ENCODE peak calls at places on chromosome 18, in five cellular contexts. W, A, K, R and U are unnamed samples.

GRCh38 chr18:55795101-55795669 is 207.2 kb upstream of the TCF4 start:
- DNase-seq in W (no peak), A (no peak), K (no peak), R (no peak), U (no peak)

GRCh38 chr18:79422022-79422782 is 26.5 kb downstream of the NFATC1 start:
- DNase-seq in W (no peak), A (peak), K (no peak), R (no peak), U (no peak)

GRCh38 chr18:22556271-22556990 is 138.7 kb upstream of the CTAGE1 start:
- DNase-seq in W (no peak), A (no peak), K (no peak), R (no peak), U (no peak)

GRCh38 chr18:10928971-10929373 is 220.4 kb downstream of the PIEZO2 start:
- DNase-seq in W (no peak), A (no peak), K (no peak), R (no peak), U (no peak)

GRCh38 chr18:14925281-14925709 is 177.3 kb downstream of the ANKRD30B start:
- DNase-seq in W (no peak), A (no peak), K (no peak), R (no peak), U (no peak)

GRCh38 chr18:54239091-54239490 is 14.6 kb upstream of the MBD2 start:
- DNase-seq in W (no peak), A (no peak), K (no peak), R (no peak), U (no peak)

GRCh38 chr18:8943900-8944870 is 158.3 kb upstream of the NDUFV2 start:
- DNase-seq in W (no peak), A (no peak), K (no peak), R (no peak), U (no peak)

GRCh38 chr18:53380063-53380639 is 844.3 kb downstream of the MBD2 start:
- DNase-seq in W (no peak), A (peak), K (peak), R (no peak), U (no peak)

GRCh38 chr18:53698907-53699306 is 525.6 kb downstream of the MBD2 start:
- DNase-seq in W (peak), A (peak), K (peak), R (peak), U (peak)

GRCh38 chr18:62242955-62243354 is 55.9 kb downstream of the RELCH start:
- DNase-seq in W (no peak), A (no peak), K (no peak), R (no peak), U (no peak)

GRCh38 chr18:13003466-13003896 is 12.3 kb downstream of the CEP192 start:
- DNase-seq in W (peak), A (peak), K (peak), R (no peak), U (peak)

GRCh38 chr18:56532176-56532840 is 106.1 kb downstream of the TXNL1 start:
- DNase-seq in W (no peak), A (no peak), K (no peak), R (no peak), U (no peak)

GRCh38 chr18:10170375-10170774 is 256.6 kb downstream of the VAPA start:
- DNase-seq in W (no peak), A (no peak), K (no peak), R (no peak), U (no peak)

GRCh38 chr18:12779456-12779855 is 76.6 kb downstream of the PSMG2 start:
- DNase-seq in W (no peak), A (no peak), K (no peak), R (no peak), U (no peak)

GRCh38 chr18:25275414-25276001 is 76.5 kb downstream of the ZNF521 start:
- DNase-seq in W (no peak), A (no peak), K (no peak), R (no peak), U (no peak)

GRCh38 chr18:74255022-74255658 is 36.6 kb downstream of the CYB5A start:
- DNase-seq in W (no peak), A (no peak), K (no peak), R (no peak), U (no peak)

GRCh38 chr18:54845788-54846187 is 17.5 kb downstream of the RAB27B start:
- DNase-seq in W (no peak), A (no peak), K (no peak), R (no peak), U (no peak)

GRCh38 chr18:43279015-43279758 is 1.9 kb upstream of the SYT4 start:
- DNase-seq in W (no peak), A (peak), K (peak), R (peak), U (no peak)

GRCh38 chr18:57527479-57528237 is 58.8 kb downstream of the FECH start:
- DNase-seq in W (no peak), A (no peak), K (no peak), R (no peak), U (peak)

GRCh38 chr18:61851940-61852451 is 40.8 kb downstream of the RNF152 start:
- DNase-seq in W (no peak), A (no peak), K (no peak), R (no peak), U (no peak)

GRCh38 chr18:44744206-44745180 is 63.8 kb downstream of the SETBP1 start:
- DNase-seq in W (peak), A (no peak), K (no peak), R (peak), U (peak)

GRCh38 chr18:74342416-74343043 is 26.9 kb downstream of the C18orf63 start:
- DNase-seq in W (no peak), A (peak), K (peak), R (no peak), U (no peak)

GRCh38 chr18:30566877-30567276 is 475.7 kb downstream of the DSC3 start:
- DNase-seq in W (no peak), A (no peak), K (no peak), R (no peak), U (no peak)

GRCh38 chr18:77131652-77132368 is 773 bp downstream of the MBP start:
- DNase-seq in W (peak), A (peak), K (no peak), R (peak), U (peak)

GRCh38 chr18:24051256-24051947 is 36.8 kb downstream of the TTC39C start:
- DNase-seq in W (no peak), A (no peak), K (no peak), R (no peak), U (no peak)

GRCh38 chr18:59783138-59783537 is 85.9 kb upstream of the CCBE1 start:
- DNase-seq in W (no peak), A (peak), K (no peak), R (no peak), U (peak)

GRCh38 chr18:62730926-62731325 is 15.6 kb downstream of the PHLPP1 start:
- DNase-seq in W (no peak), A (no peak), K (no peak), R (no peak), U (no peak)

GRCh38 chr18:23938901-23939341 is 75.6 kb upstream of the TTC39C start:
- DNase-seq in W (no peak), A (no peak), K (no peak), R (no peak), U (no peak)

GRCh38 chr18:23746851-23747250 is 57.6 kb downstream of the LAMA3 start:
- DNase-seq in W (no peak), A (no peak), K (no peak), R (no peak), U (no peak)

GRCh38 chr18:22344908-22345670 is 72.6 kb downstream of the CTAGE1 start:
- DNase-seq in W (no peak), A (peak), K (no peak), R (no peak), U (no peak)

DNA sequence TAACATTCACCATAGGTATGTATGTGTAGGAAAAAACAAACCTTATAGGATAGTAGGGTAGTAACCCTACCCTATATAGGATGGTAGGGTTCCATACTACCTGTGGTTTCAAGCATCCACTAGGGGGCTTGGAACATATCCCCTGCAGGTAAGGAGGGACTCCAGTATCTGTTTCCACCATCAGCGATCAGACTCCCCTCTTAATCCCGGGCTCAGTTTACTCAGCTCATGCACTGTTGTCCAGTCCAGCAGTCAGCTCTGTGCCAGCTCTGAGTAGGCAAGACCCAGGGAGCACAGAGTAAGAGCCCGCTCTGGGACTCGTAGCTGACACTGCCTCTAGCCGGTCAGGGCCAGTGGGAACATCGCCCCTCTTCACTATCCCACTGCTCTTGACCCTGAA is 61.7 kb downstream of the MEX3C start:
- DNase-seq in W (no peak), A (peak), K (no peak), R (no peak), U (no peak)
- TF ChIP-seq CTCF in W (peak), A (peak), K (no peak), R (no peak), U (peak)

DNA sequence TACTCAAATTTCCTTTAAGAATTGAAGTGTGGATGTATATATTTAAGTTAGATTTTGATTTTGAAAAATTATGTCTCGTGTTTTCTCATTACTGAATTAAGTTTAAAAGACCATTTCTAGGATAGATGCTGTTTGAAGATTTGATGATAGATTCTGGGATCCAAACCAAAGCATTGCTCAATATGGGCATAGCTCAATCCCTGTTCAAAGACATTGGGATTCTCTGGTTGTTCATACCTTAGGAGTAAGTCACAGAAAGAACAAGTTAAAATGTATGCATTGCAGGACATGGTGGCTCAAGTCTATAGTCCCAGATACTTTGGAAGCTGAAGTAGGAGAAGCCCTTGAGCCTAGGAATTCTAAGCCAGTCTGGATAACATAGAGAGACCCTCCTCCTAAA is 622.3 kb downstream of the ADCYAP1 start:
- DNase-seq in W (no peak), A (no peak), K (no peak), R (no peak), U (no peak)
- TF ChIP-seq CTCF in W (no peak), A (no peak), K (no peak), R (no peak), U (no peak)

DNA sequence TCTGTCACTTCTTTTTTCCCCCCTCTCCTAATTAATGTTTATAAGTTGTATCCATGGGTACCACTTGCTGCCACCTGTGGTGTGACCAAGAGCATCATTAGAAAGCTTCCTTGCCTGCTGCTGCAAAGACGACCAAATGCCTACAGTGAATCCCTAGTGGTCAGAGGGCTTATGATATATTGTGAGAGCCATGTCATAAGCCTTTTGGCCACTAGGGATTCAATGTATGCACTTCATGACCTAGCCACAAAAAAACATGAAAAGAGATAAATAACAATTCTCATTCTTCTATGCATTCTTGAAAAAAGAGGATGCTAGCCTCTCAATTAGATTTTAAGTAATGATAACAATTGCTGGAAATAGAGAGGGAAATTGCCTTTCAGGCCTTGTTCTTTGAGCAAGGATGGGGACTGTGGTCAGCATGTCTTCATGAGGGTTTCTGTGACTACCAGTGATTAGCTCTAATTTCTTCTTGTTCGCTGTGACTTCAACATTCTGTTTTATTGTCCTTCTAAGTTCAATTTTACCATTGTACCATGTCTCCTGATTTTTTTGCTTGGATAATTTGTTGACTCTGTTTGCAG is 435.3 kb downstream of the TGIF1 start:
- DNase-seq in W (no peak), A (peak), K (peak), R (no peak), U (no peak)
- TF ChIP-seq CTCF in W (peak), A (peak), K (no peak), R (no peak), U (peak)

DNA sequence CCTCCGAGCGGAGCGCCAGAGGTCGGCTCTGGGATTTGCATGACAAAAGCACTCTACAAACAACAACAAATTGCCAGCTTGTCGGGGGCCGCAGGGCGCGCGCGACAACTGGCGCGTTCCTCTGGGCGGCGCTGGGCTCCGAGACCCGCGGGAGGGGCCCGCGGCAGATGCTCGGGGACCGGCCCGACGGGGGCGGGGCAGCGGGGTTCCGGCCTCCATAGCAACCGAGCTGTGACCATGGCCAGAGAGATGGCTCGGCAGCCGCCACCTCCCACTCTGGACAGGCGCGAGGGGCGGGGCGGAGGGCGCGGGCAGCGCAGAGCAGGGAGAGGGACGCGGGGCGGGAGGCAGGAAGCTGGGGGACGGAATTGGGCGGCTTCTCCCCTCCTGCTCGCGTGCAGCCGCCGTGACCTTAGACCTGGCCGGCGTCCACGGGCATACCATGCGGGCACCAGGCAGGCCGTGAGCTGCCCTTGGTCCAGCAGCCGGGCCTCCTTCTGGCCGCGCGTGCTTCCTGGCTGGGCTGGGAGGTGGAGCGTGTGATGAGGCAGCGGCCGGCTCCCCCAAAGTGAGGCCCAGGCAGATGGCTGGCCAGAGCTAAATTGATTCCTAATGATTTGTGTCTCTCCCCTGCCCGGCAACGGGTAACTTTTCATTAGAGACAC is 171.5 kb downstream of the CELF4 start:
- DNase-seq in W (peak), A (no peak), K (peak), R (peak), U (peak)
- TF ChIP-seq CTCF in W (peak), A (no peak), K (peak), R (peak), U (no peak)